ENCODE peak calls at places on chromosomes 4 and X, in five cellular contexts. F is glutamatergic neuron, D is activated T-helper 1 cell treated with Interleukin-2 at 50 U/mL for 16 hours, S is breast epithelium, W is HTR-8/SVneo. T is an unnamed sample.

GRCh38 chrX:134144231-134144630 is 92.8 kb upstream of the CCDC160 start:
- DNase-seq in F (no peak), D (no peak), S (no peak), W (no peak), T (no peak)

GRCh38 chr4:93199492-93199891 is 629.1 kb upstream of the ATOH1 start:
- DNase-seq in F (no peak), D (no peak), S (no peak), W (peak; percentile 11), T (no peak)

GRCh38 chr4:124499266-124499665 is 213.3 kb downstream of the ANKRD50 start:
- DNase-seq in F (no peak), D (no peak), S (no peak), W (no peak), T (no peak)

GRCh38 chr4:22167201-22167600 is 218.6 kb upstream of the KCNIP4 start:
- DNase-seq in F (no peak), D (no peak), S (no peak), W (no peak), T (no peak)

GRCh38 chrX:44017726-44018125 is 44.5 kb upstream of the NDP start:
- DNase-seq in F (no peak), D (no peak), S (no peak), W (no peak), T (no peak)

GRCh38 chr4:10554694-10555093 is 97.5 kb upstream of the ZNF518B start:
- DNase-seq in F (peak; percentile 48), D (no peak), S (peak; percentile 22), W (peak; percentile 32), T (peak; percentile 34)

GRCh38 chr4:138945840-138946239 is 69.7 kb upstream of the NOCT start:
- DNase-seq in F (no peak), D (no peak), S (no peak), W (no peak), T (no peak)

GRCh38 chrX:140710710-140711109 is 1.2 kb downstream of the LINC00632 start:
- DNase-seq in F (no peak), D (no peak), S (no peak), W (no peak), T (no peak)

GRCh38 chrX:15242899-15243555 is 26.9 kb downstream of the ASB9 start:
- DNase-seq in F (peak; percentile 27), D (no peak), S (no peak), W (peak; percentile 67), T (peak; percentile 32)

GRCh38 chr4:72302981-72303704 is 265.9 kb downstream of the ADAMTS3 start:
- DNase-seq in F (peak; percentile 38), D (peak; percentile 9), S (no peak), W (peak; percentile 7), T (peak; percentile 37)

GRCh38 chrX:7546551-7547080 is 296.4 kb upstream of the VCX start:
- DNase-seq in F (no peak), D (no peak), S (no peak), W (no peak), T (no peak)

T was measured in CD4-positive, alpha-beta T cell.